ENCODE peak calls at places on chromosomes 2 and 18, in nine cellular contexts. J is smooth muscle cell of the brain vasculature; A is EL; U is activated T-helper 1 cell treated with anti-CD3 and anti-CD28 coated beads, Interleukin-12 subunit alpha, Interleukin-12 subunit beta, Interleukin-2, Interleukin-4 antibody, amounts not matched to agents 30 ng/mL and 10 ng/mL and 1 ng/mL, durations not matched to agents 14 hours and 24 hours and 36 hours; W is GM23248; L is activated T-cell treated with anti-CD3 and anti-CD28 coated beads for 24 hours; E is anterior cingulate cortex; M is astrocyte of the hippocampus; B is globus pallidus. N is an unnamed sample.

GRCh38 chr18:10417679-10418078 is 36.8 kb upstream of the APCDD1 start:
- DNase-seq in J (no peak), A (no peak), U (no peak), W (no peak), L (no peak), E (no peak), M (no peak), B (no peak), N (no peak)

GRCh38 chr2:215366440-215367032 is 54.7 kb downstream of the ATIC start:
- DNase-seq in J (no peak), A (no peak), U (no peak), W (no peak), L (no peak), E (no peak), M (no peak), B (no peak), N (no peak)

GRCh38 chr18:55323051-55323994 is 264.7 kb downstream of the TCF4 start:
- DNase-seq in J (no peak), A (peak), U (no peak), W (peak), L (no peak), E (no peak), M (peak), B (peak), N (no peak)

GRCh38 chr2:73937899-73938298 is 11.2 kb downstream of the DGUOK start:
- DNase-seq in J (no peak), A (no peak), U (no peak), W (peak), L (no peak), E (no peak), M (no peak), B (no peak), N (no peak)

GRCh38 chr2:44118257-44118656 is 50.4 kb upstream of the PPM1B start:
- DNase-seq in J (no peak), A (no peak), U (no peak), W (peak), L (no peak), E (no peak), M (no peak), B (no peak), N (no peak)

GRCh38 chr2:104804148-104804890 is 49.6 kb upstream of the POU3F3 start:
- DNase-seq in J (no peak), A (no peak), U (no peak), W (no peak), L (no peak), E (no peak), M (peak), B (peak), N (no peak)

GRCh38 chr2:162072181-162072702 is 1.8 kb downstream of the DPP4 start:
- DNase-seq in J (no peak), A (peak), U (no peak), W (peak), L (no peak), E (no peak), M (peak), B (no peak), N (peak)

GRCh38 chr18:36212978-36213303 is 25.6 kb downstream of the MOCOS start:
- DNase-seq in J (no peak), A (no peak), U (no peak), W (no peak), L (no peak), E (no peak), M (no peak), B (no peak), N (no peak)

GRCh38 chr2:27724905-27725693 is 46.4 kb upstream of the MRPL33 start:
- DNase-seq in J (no peak), A (peak), U (no peak), W (peak), L (no peak), E (no peak), M (peak), B (peak), N (peak)

GRCh38 chr2:221554769-221555510 is 17.2 kb downstream of the EPHA4 start:
- DNase-seq in J (no peak), A (peak), U (no peak), W (peak), L (no peak), E (no peak), M (peak), B (no peak), N (peak)

GRCh38 chr2:237774811-237775553 is 23.6 kb upstream of the RBM44 start:
- DNase-seq in J (peak), A (peak), U (peak), W (peak), L (peak), E (no peak), M (peak), B (peak), N (peak)

GRCh38 chr2:12717191-12717987 is 653 bp downstream of the TRIB2 start:
- DNase-seq in J (peak), A (peak), U (peak), W (peak), L (no peak), E (peak), M (peak), B (peak), N (peak)

GRCh38 chr2:195548198-195548940 is 108.7 kb upstream of the SLC39A10 start:
- DNase-seq in J (no peak), A (no peak), U (no peak), W (no peak), L (no peak), E (no peak), M (no peak), B (no peak), N (no peak)

GRCh38 chr18:58195278-58195721 is 151.3 kb downstream of the NEDD4L start:
- DNase-seq in J (no peak), A (no peak), U (no peak), W (no peak), L (no peak), E (peak), M (peak), B (no peak), N (peak)

GRCh38 chr18:60664736-60665135 is 292.2 kb upstream of the MC4R start:
- DNase-seq in J (no peak), A (no peak), U (no peak), W (no peak), L (no peak), E (no peak), M (no peak), B (no peak), N (no peak)

GRCh38 chr2:199603748-199604291 is 146.1 kb upstream of the SATB2 start:
- DNase-seq in J (no peak), A (peak), U (no peak), W (peak), L (no peak), E (no peak), M (peak), B (no peak), N (peak)

GRCh38 chr2:173553589-173553988 is 198.9 kb downstream of the CDCA7 start:
- DNase-seq in J (no peak), A (peak), U (no peak), W (peak), L (no peak), E (no peak), M (no peak), B (no peak), N (no peak)

GRCh38 chr18:24271381-24272331 is 126.0 kb downstream of the OSBPL1A start:
- DNase-seq in J (no peak), A (peak), U (no peak), W (peak), L (no peak), E (peak), M (peak), B (peak), N (peak)

GRCh38 chr2:36403675-36404230 is 48.2 kb downstream of the CRIM1 start:
- DNase-seq in J (no peak), A (peak), U (no peak), W (peak), L (no peak), E (no peak), M (peak), B (no peak), N (peak)

GRCh38 chr2:213125646-213126347 is 25.6 kb downstream of the IKZF2 start:
- DNase-seq in J (no peak), A (peak), U (no peak), W (peak), L (no peak), E (no peak), M (no peak), B (no peak), N (no peak)

GRCh38 chr2:177489719-177490301 is 97.2 kb downstream of the AGPS start:
- DNase-seq in J (peak), A (peak), U (no peak), W (peak), L (no peak), E (no peak), M (peak), B (peak), N (peak)

GRCh38 chr2:45888167-45888566 is 236.7 kb downstream of the PRKCE start:
- DNase-seq in J (no peak), A (peak), U (no peak), W (peak), L (no peak), E (no peak), M (no peak), B (no peak), N (no peak)

GRCh38 chr2:97005353-97005752 is 19.0 kb upstream of the FAM178B start:
- DNase-seq in J (no peak), A (peak), U (no peak), W (peak), L (no peak), E (no peak), M (peak), B (no peak), N (peak)

GRCh38 chr2:173051463-173051862 is 24.2 kb upstream of the MAP3K20 start:
- DNase-seq in J (no peak), A (no peak), U (no peak), W (no peak), L (no peak), E (no peak), M (no peak), B (no peak), N (no peak)

GRCh38 chr18:55694291-55694690 is 106.3 kb upstream of the TCF4 start:
- DNase-seq in J (no peak), A (no peak), U (no peak), W (peak), L (no peak), E (no peak), M (peak), B (no peak), N (no peak)

GRCh38 chr2:199404841-199405240 is 52.9 kb downstream of the SATB2 start:
- DNase-seq in J (no peak), A (peak), U (no peak), W (peak), L (no peak), E (no peak), M (peak), B (no peak), N (no peak)

GRCh38 chr2:20012282-20013060 is at the start of gene MATN3:
- DNase-seq in J (no peak), A (peak), U (no peak), W (peak), L (no peak), E (no peak), M (peak), B (no peak), N (peak)

GRCh38 chr2:50785781-50786180 is 246.2 kb downstream of the NRXN1 start:
- DNase-seq in J (no peak), A (no peak), U (no peak), W (no peak), L (no peak), E (no peak), M (no peak), B (no peak), N (no peak)

GRCh38 chr2:8588831-8589191 is 93.0 kb upstream of the ID2 start:
- DNase-seq in J (no peak), A (no peak), U (no peak), W (no peak), L (no peak), E (no peak), M (no peak), B (no peak), N (no peak)

GRCh38 chr2:2889646-2890045 is 488.0 kb downstream of the EIPR1 start:
- DNase-seq in J (no peak), A (no peak), U (no peak), W (no peak), L (no peak), E (no peak), M (no peak), B (no peak), N (no peak)

GRCh38 chr2:24122356-24123211 is 550 bp downstream of the PFN4 start:
- DNase-seq in J (no peak), A (no peak), U (no peak), W (peak), L (no peak), E (no peak), M (peak), B (peak), N (peak)

GRCh38 chr2:17600805-17601204 is 60.3 kb downstream of the VSNL1 start:
- DNase-seq in J (no peak), A (no peak), U (no peak), W (no peak), L (no peak), E (no peak), M (no peak), B (no peak), N (no peak)

GRCh38 chr2:9107168-9108025 is 99.2 kb upstream of the ASAP2 start:
- DNase-seq in J (no peak), A (no peak), U (no peak), W (no peak), L (no peak), E (no peak), M (no peak), B (no peak), N (no peak)

GRCh38 chr2:66688951-66689350 is 254.0 kb downstream of the MEIS1 start:
- DNase-seq in J (no peak), A (no peak), U (no peak), W (no peak), L (no peak), E (no peak), M (no peak), B (no peak), N (peak)

GRCh38 chr2:37916512-37917082 is 8.5 kb upstream of the RMDN2 start:
- DNase-seq in J (no peak), A (peak), U (no peak), W (peak), L (no peak), E (no peak), M (peak), B (no peak), N (no peak)

GRCh38 chr2:191574232-191574631 is 103.7 kb upstream of the NABP1 start:
- DNase-seq in J (no peak), A (peak), U (no peak), W (no peak), L (no peak), E (no peak), M (no peak), B (no peak), N (no peak)

GRCh38 chr18:31957728-31958127 is 14.8 kb upstream of the TRAPPC8 start:
- DNase-seq in J (no peak), A (no peak), U (no peak), W (no peak), L (no peak), E (no peak), M (no peak), B (no peak), N (no peak)

GRCh38 chr2:217801115-217801531 is 201.7 kb downstream of the TNS1 start:
- DNase-seq in J (no peak), A (no peak), U (no peak), W (no peak), L (no peak), E (no peak), M (no peak), B (no peak), N (peak)